ENCODE peak calls at places on chromosomes 5 and 9, in four cellular contexts. D is psoas muscle, N is fibroblast of lung, L is SK-N-SH. U is an unnamed sample.

GRCh38 chr9:96619491-96620154 is at the start of gene CDC14B:
- DNase-seq in N (peak; percentile 93), L (peak; percentile 94), D (peak; percentile 84), U (peak; percentile 89)

GRCh38 chr9:133163559-133164208 is at the start of gene GBGT1:
- DNase-seq in D (peak; percentile 75), L (peak; percentile 90), N (peak; percentile 25), U (peak; percentile 86)

GRCh38 chr9:105385372-105385985 is 62.4 kb upstream of the FSD1L start:
- DNase-seq in D (peak; percentile 16), N (peak; percentile 45), L (no peak), U (no peak)

GRCh38 chr5:19880859-19881436 is 107.1 kb downstream of the CDH18 start:
- DNase-seq in D (no peak), N (no peak), L (no peak), U (no peak)

GRCh38 chr9:122777935-122778671 is 10.6 kb upstream of the OR5C1 start:
- DNase-seq in N (peak; percentile 59), L (no peak), D (no peak), U (no peak)

GRCh38 chr5:39175273-39175955 is 43.9 kb downstream of the FYB1 start:
- DNase-seq in N (no peak), L (no peak), D (no peak), U (no peak)

GRCh38 chr9:14212116-14212515 is 101.8 kb downstream of the NFIB start:
- DNase-seq in D (no peak), L (no peak), N (peak; percentile 84), U (no peak)

GRCh38 chr9:106883626-106884190 is 20.7 kb downstream of the ZNF462 start:
- DNase-seq in N (peak; percentile 66), D (no peak), L (no peak), U (no peak)

GRCh38 chr9:6218099-6218502 is 2.5 kb downstream of the IL33 start:
- DNase-seq in N (peak; percentile 83), D (no peak), L (no peak), U (peak; percentile 23)

GRCh38 chr5:157459715-157460599 is at the start of gene NIPAL4:
- DNase-seq in L (peak; percentile 77), D (no peak), N (no peak), U (no peak)

GRCh38 chr5:5313081-5313736 is 109.3 kb upstream of the ICE1 start:
- DNase-seq in D (no peak), L (no peak), N (peak; percentile 85), U (no peak)

GRCh38 chr5:33969572-33970452 is 14.7 kb downstream of the SLC45A2 start:
- DNase-seq in D (no peak), L (peak; percentile 32), N (peak; percentile 55), U (no peak)

GRCh38 chr5:126970517-126971017 is 59.8 kb downstream of the MARCHF3 start:
- DNase-seq in N (peak; percentile 86), L (no peak), D (no peak), U (peak; percentile 56)

GRCh38 chr5:126973193-126973592 is 57.2 kb downstream of the MARCHF3 start:
- DNase-seq in L (no peak), N (no peak), D (no peak), U (no peak)

GRCh38 chr5:126969548-126969947 is 60.8 kb downstream of the MARCHF3 start:
- DNase-seq in D (no peak), L (no peak), N (no peak), U (no peak)

GRCh38 chr5:126971455-126972019 is 58.8 kb downstream of the MARCHF3 start:
- DNase-seq in L (no peak), N (no peak), D (no peak), U (peak; percentile 29)

DNA sequence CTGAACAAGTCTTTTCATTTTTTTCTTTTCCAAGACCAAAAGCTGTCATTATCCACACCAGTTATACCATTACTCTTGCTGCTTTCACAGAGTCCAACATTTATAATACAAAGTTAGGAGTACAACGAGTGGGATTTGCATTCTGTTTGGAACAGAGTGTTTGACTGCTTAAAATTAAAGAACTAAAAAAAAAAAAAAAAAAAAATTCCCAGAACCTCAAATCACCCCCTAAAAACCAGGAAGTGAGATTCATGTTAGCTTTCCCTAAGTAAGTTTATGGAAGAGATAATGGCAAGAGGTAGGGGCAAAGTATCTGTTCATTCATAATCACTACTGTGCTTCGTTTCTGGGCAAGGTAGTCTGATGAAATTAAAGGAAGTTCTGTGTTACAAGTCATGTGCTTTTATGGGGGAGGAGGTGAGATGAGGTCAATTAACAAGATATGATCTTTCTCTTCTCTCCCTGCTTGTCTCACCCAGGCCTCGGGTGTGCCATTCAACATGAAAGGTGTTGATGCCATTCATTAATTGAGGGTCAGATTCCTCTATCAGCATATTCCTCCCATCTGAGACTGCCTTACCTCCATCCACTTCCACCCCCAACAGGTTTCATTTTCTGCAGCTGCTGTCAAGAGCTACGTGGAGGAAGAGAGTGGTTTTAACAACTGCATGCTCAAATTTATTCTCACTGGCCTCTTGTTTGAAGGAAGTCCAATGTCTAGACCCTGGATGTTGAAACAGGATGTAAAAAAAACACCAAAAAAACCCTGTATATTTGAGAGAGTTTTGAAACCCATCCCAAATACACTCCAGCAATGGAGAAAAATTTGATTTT is 58.1 kb downstream of the MARCHF3 start:
- DNase-seq in D (no peak), N (no peak), L (no peak), U (no peak)
- H3K27ac ChIP-seq in D (no peak overlapping the region), N (no peak overlapping the region), L (no peak overlapping the region), U (peak overlapping the region; percentile 78)

DNA sequence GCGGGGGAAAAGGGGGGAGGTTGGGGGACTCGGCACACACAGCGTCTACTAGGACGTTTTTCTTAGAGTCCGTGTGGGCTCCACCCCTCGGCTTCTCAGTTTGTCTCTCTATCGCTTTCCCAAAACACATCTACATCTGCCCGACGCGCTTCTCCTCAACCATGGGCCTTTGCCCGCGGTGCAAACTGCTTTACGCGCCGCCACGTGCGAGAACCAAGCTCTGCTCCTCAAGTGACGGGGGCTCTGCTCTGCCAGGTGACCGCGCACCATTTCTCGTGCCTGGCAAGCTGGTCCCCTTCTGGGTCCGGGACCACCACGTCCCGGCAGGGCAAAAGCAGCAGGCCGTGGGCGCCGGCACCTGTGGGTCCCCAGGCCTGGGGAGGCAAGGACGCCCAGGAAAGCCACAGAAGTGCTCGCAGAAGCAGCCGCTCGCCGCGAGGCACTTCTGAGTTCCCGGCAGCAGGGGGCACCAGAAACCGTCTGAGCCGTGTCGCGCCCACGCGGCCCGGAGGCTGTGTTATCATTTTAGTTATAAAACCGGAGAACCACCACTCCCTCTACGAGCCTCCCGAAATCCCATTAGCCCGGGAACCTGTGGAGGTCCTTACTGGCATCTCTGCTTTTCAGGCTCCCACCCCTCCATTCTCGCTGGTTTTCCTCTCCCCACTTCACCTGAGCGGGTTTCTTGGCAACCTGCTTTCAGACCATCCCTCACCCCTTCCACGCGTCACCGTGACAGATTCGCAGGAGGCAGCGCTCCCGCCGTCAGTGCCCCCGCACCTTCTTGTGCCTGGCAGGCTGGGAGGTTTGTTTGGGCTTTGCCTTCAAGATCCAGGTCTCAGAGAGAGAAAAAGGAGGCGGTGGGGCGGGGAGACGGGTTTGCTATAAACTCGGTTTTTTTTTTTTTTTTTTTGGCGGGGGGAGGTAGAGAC is 2.5 kb downstream of the GDNF start:
- DNase-seq in N (peak; percentile 74), D (peak; percentile 73), L (peak; percentile 76), U (peak; percentile 79)
- TF ChIP-seq CTCF in N (peak; percentile 62), D (peak; percentile 77), L (peak; percentile 79), U (peak; percentile 85)

GRCh38 chr9:124757589-124757988 is 13.5 kb downstream of the NR6A1 start:
- DNase-seq in L (no peak), N (no peak), D (no peak), U (no peak)
- H3K27ac ChIP-seq in L (no peak overlapping the region), N (no peak overlapping the region), D (no peak overlapping the region), U (no peak overlapping the region)

DNA sequence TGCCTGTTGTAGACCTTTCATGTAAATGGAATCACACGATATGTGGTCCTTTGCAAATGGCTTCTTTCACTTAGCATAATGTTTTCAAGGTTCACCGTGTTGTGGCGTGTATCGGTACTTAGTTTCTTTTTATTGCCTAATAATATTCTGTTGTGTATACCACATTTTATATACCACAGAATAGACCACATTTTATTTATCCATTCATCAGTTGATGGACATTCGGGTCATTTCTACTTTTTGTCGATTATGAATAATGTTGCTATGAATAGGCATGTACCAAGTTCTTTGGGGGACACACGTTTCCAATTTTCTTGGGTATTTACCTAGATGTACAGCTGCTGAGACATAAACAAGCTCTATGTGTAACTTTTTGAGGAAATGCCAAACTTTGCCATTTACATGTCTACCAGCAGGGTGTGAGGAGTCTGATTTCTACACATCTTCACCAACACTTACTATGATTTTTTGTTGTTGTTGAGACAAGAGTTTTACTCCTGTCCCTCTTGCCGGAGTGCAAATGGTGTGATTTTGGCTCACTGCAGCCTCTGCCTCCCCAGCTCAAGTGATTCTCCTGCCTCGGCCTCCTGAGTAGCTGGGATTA is 144.7 kb downstream of the RGS3 start:
- DNase-seq in L (no peak), N (no peak), D (no peak), U (no peak)
- TF ChIP-seq CTCF in L (no peak), N (no peak), D (no peak), U (no peak)

DNA sequence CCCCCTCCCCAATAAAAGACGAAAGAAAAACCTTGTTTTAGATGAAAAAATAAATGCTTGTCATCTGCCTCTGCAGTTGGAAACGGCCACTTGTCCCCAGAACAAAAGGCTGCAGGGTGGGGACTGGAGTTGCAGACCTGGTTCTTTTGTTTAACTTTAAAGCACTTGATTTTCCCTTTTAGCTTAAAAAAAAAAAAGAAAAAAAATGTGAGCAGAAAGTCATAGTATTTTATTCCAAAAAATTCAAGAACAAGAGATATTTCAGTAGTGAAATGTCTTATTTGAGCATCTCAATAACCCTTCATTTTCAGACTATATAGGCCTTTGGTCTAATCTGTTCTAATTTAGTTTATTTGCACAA is 1.8 kb downstream of the MAP1B start:
- DNase-seq in N (no peak), D (no peak), L (no peak), U (no peak)
- H3K27ac ChIP-seq in N (no peak overlapping the region), D (no peak overlapping the region), L (peak overlapping the region; percentile 78), U (peak overlapping the region; percentile 88)

GRCh38 chr5:141951341-141951781 is 6.6 kb downstream of the PCDH12 start:
- DNase-seq in D (no peak), L (peak; percentile 63), N (no peak), U (peak; percentile 54)
- TF ChIP-seq CTCF in D (peak; percentile 17), L (peak; percentile 43), N (peak; percentile 47), U (no peak)

GRCh38 chr5:140296289-140296688 is 6.6 kb downstream of the PFDN1 start:
- DNase-seq in D (no peak), L (no peak), N (no peak), U (no peak)
- H3K27ac ChIP-seq in D (peak overlapping the region; percentile 83), L (peak overlapping the region; percentile 96), N (no peak overlapping the region), U (peak overlapping the region; percentile 85)

GRCh38 chr5:32734822-32735378 is 23.8 kb downstream of the NPR3 start:
- DNase-seq in L (no peak), D (no peak), N (no peak), U (no peak)
- TF ChIP-seq CTCF in L (peak; percentile 15), D (no peak), N (no peak), U (no peak)